ENCODE peak calls at places on chromosomes 3 and 15, in six cellular contexts. One of them, this sample, is unnamed.

GRCh38 chr3:157438371-157438735 is 1.7 kb downstream of the PTX3 start:
- DNase-seq in GM12878: no peak
- DNase-seq in HepG2: no peak
- DNase-seq in SK-N-SH: peak
- DNase-seq in K562: no peak
- DNase-seq in H1: no peak
- DNase-seq in this sample: no peak

GRCh38 chr3:16478516-16478915 is 35.0 kb downstream of the RFTN1 start:
- DNase-seq in HepG2: no peak
- DNase-seq in K562: no peak
- DNase-seq in GM12878: no peak
- DNase-seq in SK-N-SH: no peak
- DNase-seq in H1: no peak
- DNase-seq in this sample: no peak

GRCh38 chr3:157502916-157503620 is at the start of gene VEPH1:
- DNase-seq in K562: no peak
- DNase-seq in H1: no peak
- DNase-seq in HepG2: no peak
- DNase-seq in GM12878: no peak
- DNase-seq in SK-N-SH: peak
- DNase-seq in this sample: no peak

GRCh38 chr3:123584284-123584987 is 417 bp downstream of the HACD2 start:
- DNase-seq in HepG2: no peak
- DNase-seq in K562: peak
- DNase-seq in SK-N-SH: peak
- DNase-seq in H1: no peak
- DNase-seq in GM12878: no peak
- DNase-seq in this sample: no peak

GRCh38 chr15:84669726-84670125 is 11.7 kb upstream of the NMB start:
- DNase-seq in GM12878: no peak
- DNase-seq in K562: no peak
- DNase-seq in SK-N-SH: no peak
- DNase-seq in H1: peak
- DNase-seq in HepG2: no peak
- DNase-seq in this sample: no peak

GRCh38 chr3:38105525-38105924 is 31.4 kb downstream of the ACAA1 start:
- DNase-seq in GM12878: no peak
- DNase-seq in HepG2: no peak
- DNase-seq in SK-N-SH: no peak
- DNase-seq in K562: no peak
- DNase-seq in H1: no peak
- DNase-seq in this sample: no peak

GRCh38 chr15:84766461-84767005 is 18.1 kb downstream of the ZNF592 start:
- DNase-seq in H1: no peak
- DNase-seq in GM12878: no peak
- DNase-seq in SK-N-SH: no peak
- DNase-seq in HepG2: no peak
- DNase-seq in K562: no peak
- DNase-seq in this sample: no peak

GRCh38 chr3:13214847-13215472 is 141.7 kb upstream of the IQSEC1 start:
- DNase-seq in H1: no peak
- DNase-seq in K562: no peak
- DNase-seq in HepG2: no peak
- DNase-seq in GM12878: no peak
- DNase-seq in SK-N-SH: no peak
- DNase-seq in this sample: no peak

GRCh38 chr3:149385617-149386298 is 8.3 kb upstream of the TM4SF1 start:
- DNase-seq in SK-N-SH: no peak
- DNase-seq in K562: no peak
- DNase-seq in HepG2: peak
- DNase-seq in GM12878: no peak
- DNase-seq in H1: no peak
- DNase-seq in this sample: no peak

GRCh38 chr3:132735589-132735988 is 13.4 kb upstream of the NPHP3 start:
- DNase-seq in H1: no peak
- DNase-seq in SK-N-SH: no peak
- DNase-seq in GM12878: no peak
- DNase-seq in K562: no peak
- DNase-seq in HepG2: no peak
- DNase-seq in this sample: no peak

GRCh38 chr3:132726341-132726823 is 4.2 kb upstream of the NPHP3 start:
- DNase-seq in HepG2: peak
- DNase-seq in SK-N-SH: peak
- DNase-seq in K562: peak
- DNase-seq in GM12878: no peak
- DNase-seq in H1: no peak
- DNase-seq in this sample: no peak

GRCh38 chr3:132730891-132731580 is 8.8 kb upstream of the NPHP3 start:
- DNase-seq in K562: peak
- DNase-seq in H1: no peak
- DNase-seq in SK-N-SH: peak
- DNase-seq in HepG2: peak
- DNase-seq in GM12878: no peak
- DNase-seq in this sample: peak
- TF ChIP-seq GABPA in K562: no peak
- TF ChIP-seq GABPA in H1: no peak
- TF ChIP-seq GABPA in SK-N-SH: no peak
- TF ChIP-seq GABPA in HepG2: no peak
- TF ChIP-seq GABPA in GM12878: no peak
- TF ChIP-seq GABPA in this sample: no peak

GRCh38 chr15:93019091-93019490 is 69.9 kb downstream of the RGMA start:
- DNase-seq in HepG2: no peak
- DNase-seq in SK-N-SH: no peak
- DNase-seq in GM12878: no peak
- DNase-seq in K562: no peak
- DNase-seq in H1: no peak
- DNase-seq in this sample: no peak
- TF ChIP-seq GABPA in HepG2: no peak
- TF ChIP-seq GABPA in SK-N-SH: no peak
- TF ChIP-seq GABPA in GM12878: no peak
- TF ChIP-seq GABPA in K562: no peak
- TF ChIP-seq GABPA in H1: no peak
- TF ChIP-seq GABPA in this sample: no peak

GRCh38 chr15:53739187-53739586 is 20.3 kb downstream of the WDR72 start:
- DNase-seq in GM12878: no peak
- DNase-seq in K562: no peak
- DNase-seq in HepG2: no peak
- DNase-seq in SK-N-SH: no peak
- DNase-seq in H1: no peak
- DNase-seq in this sample: no peak

DNA sequence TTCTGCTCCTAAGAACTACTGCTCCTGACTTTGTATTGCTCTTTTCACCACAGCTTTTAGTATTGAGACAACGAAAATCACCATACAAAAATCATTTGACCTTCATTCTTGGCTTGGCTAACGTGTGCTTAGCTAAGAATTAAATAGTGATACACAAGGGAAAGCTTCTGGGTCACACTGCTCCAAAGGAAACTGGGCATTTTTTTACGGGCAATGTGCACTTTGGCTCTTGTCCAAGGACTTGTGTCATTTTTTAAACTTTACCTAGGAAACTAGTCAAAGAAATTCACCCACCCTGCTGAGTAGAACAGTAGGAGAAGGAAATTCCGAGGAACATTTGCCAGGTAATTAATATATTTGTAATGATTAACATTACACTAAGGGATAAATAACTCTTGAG is 19.8 kb downstream of the WDR72 start:
- DNase-seq in H1: no peak
- DNase-seq in GM12878: no peak
- DNase-seq in SK-N-SH: no peak
- DNase-seq in K562: no peak
- DNase-seq in HepG2: no peak
- DNase-seq in this sample: no peak
- TF ChIP-seq GABPA in H1: no peak
- TF ChIP-seq GABPA in GM12878: no peak
- TF ChIP-seq GABPA in SK-N-SH: no peak
- TF ChIP-seq GABPA in K562: no peak
- TF ChIP-seq GABPA in HepG2: no peak
- TF ChIP-seq GABPA in this sample: no peak

GRCh38 chr3:187741403-187742350 is 3.6 kb downstream of the BCL6 start:
- DNase-seq in K562: peak
- DNase-seq in SK-N-SH: peak
- DNase-seq in H1: peak
- DNase-seq in HepG2: peak
- DNase-seq in GM12878: no peak
- DNase-seq in this sample: peak

GRCh38 chr3:187742351-187743171 is 2.7 kb downstream of the BCL6 start:
- DNase-seq in H1: no peak
- DNase-seq in GM12878: no peak
- DNase-seq in SK-N-SH: no peak
- DNase-seq in HepG2: no peak
- DNase-seq in K562: peak
- DNase-seq in this sample: peak

GRCh38 chr3:187739125-187739560 is 6.1 kb downstream of the BCL6 start:
- DNase-seq in SK-N-SH: no peak
- DNase-seq in H1: peak
- DNase-seq in HepG2: no peak
- DNase-seq in K562: no peak
- DNase-seq in GM12878: no peak
- DNase-seq in this sample: peak

GRCh38 chr3:187739561-187740445 is 5.5 kb downstream of the BCL6 start:
- DNase-seq in HepG2: no peak
- DNase-seq in GM12878: no peak
- DNase-seq in H1: peak
- DNase-seq in K562: peak
- DNase-seq in SK-N-SH: peak
- DNase-seq in this sample: peak

DNA sequence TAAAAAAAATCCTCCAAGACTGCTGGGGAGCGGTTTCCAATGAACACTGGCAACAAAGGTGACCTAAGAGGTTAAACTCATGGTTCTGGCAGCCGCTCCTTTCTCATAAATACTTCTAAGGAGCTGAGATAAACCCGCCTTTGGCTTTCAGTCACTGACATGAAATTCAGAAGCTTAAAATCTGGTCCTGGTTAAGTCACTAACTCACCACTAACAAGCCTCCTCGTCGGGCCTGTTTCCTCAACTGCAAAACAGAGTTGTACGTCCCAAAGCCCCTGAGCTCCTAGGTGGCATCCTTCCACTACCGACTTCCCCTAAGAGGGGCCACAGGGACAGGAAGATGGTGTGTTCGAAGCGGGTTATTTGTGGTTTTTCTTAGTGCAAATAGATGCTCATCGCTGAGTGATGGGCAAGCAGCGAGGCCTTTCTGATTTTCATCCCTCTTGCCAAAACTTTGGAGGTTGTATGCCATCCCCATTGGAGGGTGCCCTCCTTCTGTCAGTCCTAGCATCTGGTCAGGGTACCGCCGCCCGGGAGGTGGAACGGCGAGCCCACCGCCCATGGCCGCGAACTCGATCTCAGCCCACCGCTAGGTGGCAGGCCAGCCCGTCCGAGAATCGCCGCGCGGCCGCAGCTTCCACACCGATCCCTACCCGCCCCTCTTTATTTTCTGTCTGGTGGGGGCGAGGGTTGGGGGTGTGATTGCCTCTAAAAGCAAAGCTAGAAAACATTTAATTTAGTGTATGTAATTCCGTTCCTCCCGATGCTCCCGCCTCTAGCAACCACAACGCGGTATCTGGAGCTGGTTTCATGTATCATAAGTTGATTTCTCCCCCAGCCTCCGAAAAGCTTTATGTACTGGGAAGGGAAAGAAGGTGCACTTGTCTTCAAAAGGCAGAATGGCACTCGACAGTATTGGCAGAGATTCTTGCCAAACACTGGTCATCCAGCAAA is 4.5 kb downstream of the BCL6 start:
- DNase-seq in K562: peak
- DNase-seq in H1: peak
- DNase-seq in HepG2: no peak
- DNase-seq in SK-N-SH: peak
- DNase-seq in GM12878: no peak
- DNase-seq in this sample: peak
- TF ChIP-seq GABPA in K562: no peak
- TF ChIP-seq GABPA in H1: no peak
- TF ChIP-seq GABPA in HepG2: no peak
- TF ChIP-seq GABPA in SK-N-SH: no peak
- TF ChIP-seq GABPA in GM12878: no peak
- TF ChIP-seq GABPA in this sample: no peak

This sample was measured in HL-60.